ENCODE peak calls at places on chromosomes 13 and 19, in five cellular contexts. One of them, this sample, is unnamed.

GRCh38 chr19:40801449-40802299 is 2.7 kb downstream of the EGLN2 start:
- DNase-seq in hepatocyte: no peak
- DNase-seq in fibroblast of mammary gland: no peak
- DNase-seq in astrocyte of the spinal cord: no peak
- DNase-seq in nephron progenitor cell: no peak
- DNase-seq in this sample: no peak

GRCh38 chr13:90872491-90873025 is 474.9 kb upstream of the MIR17HG start:
- DNase-seq in hepatocyte: no peak
- DNase-seq in nephron progenitor cell: no peak
- DNase-seq in astrocyte of the spinal cord: no peak
- DNase-seq in fibroblast of mammary gland: no peak
- DNase-seq in this sample: no peak

GRCh38 chr13:68081051-68081450 is 850.9 kb upstream of the PCDH9 start:
- DNase-seq in fibroblast of mammary gland: no peak
- DNase-seq in astrocyte of the spinal cord: no peak
- DNase-seq in hepatocyte: no peak
- DNase-seq in nephron progenitor cell: no peak
- DNase-seq in this sample: no peak

GRCh38 chr19:33373701-33374405 is at the start of gene CEBPG:
- DNase-seq in fibroblast of mammary gland: peak; percentile 30
- DNase-seq in astrocyte of the spinal cord: peak; percentile 54
- DNase-seq in hepatocyte: peak; percentile 88
- DNase-seq in nephron progenitor cell: peak; percentile 69
- DNase-seq in this sample: no peak

GRCh38 chr13:29453657-29454056 is 141.8 kb downstream of the SLC7A1 start:
- DNase-seq in nephron progenitor cell: no peak
- DNase-seq in hepatocyte: no peak
- DNase-seq in fibroblast of mammary gland: peak; percentile 28
- DNase-seq in astrocyte of the spinal cord: no peak
- DNase-seq in this sample: no peak

GRCh38 chr13:31105020-31105800 is 56.5 kb downstream of the HSPH1 start:
- DNase-seq in hepatocyte: no peak
- DNase-seq in nephron progenitor cell: no peak
- DNase-seq in fibroblast of mammary gland: peak; percentile 24
- DNase-seq in astrocyte of the spinal cord: no peak
- DNase-seq in this sample: no peak

GRCh38 chr19:50551034-50551712 is 17.1 kb downstream of the LRRC4B start:
- DNase-seq in astrocyte of the spinal cord: no peak
- DNase-seq in fibroblast of mammary gland: no peak
- DNase-seq in nephron progenitor cell: peak; percentile 35
- DNase-seq in hepatocyte: no peak
- DNase-seq in this sample: peak; percentile 78

GRCh38 chr13:94716016-94716415 is 3.7 kb upstream of the SOX21 start:
- DNase-seq in hepatocyte: no peak
- DNase-seq in fibroblast of mammary gland: no peak
- DNase-seq in astrocyte of the spinal cord: peak; percentile 15
- DNase-seq in nephron progenitor cell: no peak
- DNase-seq in this sample: no peak

GRCh38 chr13:40969169-40969901 is 49.8 kb downstream of the ELF1 start:
- DNase-seq in astrocyte of the spinal cord: no peak
- DNase-seq in fibroblast of mammary gland: no peak
- DNase-seq in nephron progenitor cell: no peak
- DNase-seq in hepatocyte: no peak
- DNase-seq in this sample: no peak

GRCh38 chr19:18119243-18120105 is 21.9 kb downstream of the MAST3 start:
- DNase-seq in fibroblast of mammary gland: no peak
- DNase-seq in hepatocyte: no peak
- DNase-seq in nephron progenitor cell: no peak
- DNase-seq in astrocyte of the spinal cord: no peak
- DNase-seq in this sample: no peak

GRCh38 chr19:17325881-17326594 is 8.6 kb downstream of the ANO8 start:
- DNase-seq in fibroblast of mammary gland: peak; percentile 59
- DNase-seq in hepatocyte: no peak
- DNase-seq in astrocyte of the spinal cord: peak; percentile 32
- DNase-seq in nephron progenitor cell: no peak
- DNase-seq in this sample: no peak

GRCh38 chr19:42284641-42285341 is 15.7 kb downstream of the CIC start:
- DNase-seq in astrocyte of the spinal cord: no peak
- DNase-seq in fibroblast of mammary gland: no peak
- DNase-seq in hepatocyte: peak; percentile 30
- DNase-seq in nephron progenitor cell: no peak
- DNase-seq in this sample: no peak

GRCh38 chr13:20721058-20721453 is 17.6 kb downstream of the IL17D start:
- DNase-seq in fibroblast of mammary gland: no peak
- DNase-seq in astrocyte of the spinal cord: no peak
- DNase-seq in hepatocyte: no peak
- DNase-seq in nephron progenitor cell: no peak
- DNase-seq in this sample: no peak

GRCh38 chr13:61913183-61913582 is 497.5 kb upstream of the PCDH20 start:
- DNase-seq in hepatocyte: no peak
- DNase-seq in fibroblast of mammary gland: no peak
- DNase-seq in astrocyte of the spinal cord: no peak
- DNase-seq in nephron progenitor cell: no peak
- DNase-seq in this sample: no peak

GRCh38 chr13:37534181-37534580 is 64.4 kb downstream of the POSTN start:
- DNase-seq in fibroblast of mammary gland: peak; percentile 95
- DNase-seq in hepatocyte: no peak
- DNase-seq in astrocyte of the spinal cord: peak; percentile 75
- DNase-seq in nephron progenitor cell: no peak
- DNase-seq in this sample: no peak

GRCh38 chr19:6228523-6229215 is 51.1 kb downstream of the MLLT1 start:
- DNase-seq in hepatocyte: no peak
- DNase-seq in astrocyte of the spinal cord: peak; percentile 37
- DNase-seq in nephron progenitor cell: no peak
- DNase-seq in fibroblast of mammary gland: no peak
- DNase-seq in this sample: peak; percentile 83

GRCh38 chr19:29612801-29613595 is 6.9 kb downstream of the POP4 start:
- DNase-seq in hepatocyte: no peak
- DNase-seq in astrocyte of the spinal cord: no peak
- DNase-seq in fibroblast of mammary gland: no peak
- DNase-seq in nephron progenitor cell: no peak
- DNase-seq in this sample: peak; percentile 71

DNA sequence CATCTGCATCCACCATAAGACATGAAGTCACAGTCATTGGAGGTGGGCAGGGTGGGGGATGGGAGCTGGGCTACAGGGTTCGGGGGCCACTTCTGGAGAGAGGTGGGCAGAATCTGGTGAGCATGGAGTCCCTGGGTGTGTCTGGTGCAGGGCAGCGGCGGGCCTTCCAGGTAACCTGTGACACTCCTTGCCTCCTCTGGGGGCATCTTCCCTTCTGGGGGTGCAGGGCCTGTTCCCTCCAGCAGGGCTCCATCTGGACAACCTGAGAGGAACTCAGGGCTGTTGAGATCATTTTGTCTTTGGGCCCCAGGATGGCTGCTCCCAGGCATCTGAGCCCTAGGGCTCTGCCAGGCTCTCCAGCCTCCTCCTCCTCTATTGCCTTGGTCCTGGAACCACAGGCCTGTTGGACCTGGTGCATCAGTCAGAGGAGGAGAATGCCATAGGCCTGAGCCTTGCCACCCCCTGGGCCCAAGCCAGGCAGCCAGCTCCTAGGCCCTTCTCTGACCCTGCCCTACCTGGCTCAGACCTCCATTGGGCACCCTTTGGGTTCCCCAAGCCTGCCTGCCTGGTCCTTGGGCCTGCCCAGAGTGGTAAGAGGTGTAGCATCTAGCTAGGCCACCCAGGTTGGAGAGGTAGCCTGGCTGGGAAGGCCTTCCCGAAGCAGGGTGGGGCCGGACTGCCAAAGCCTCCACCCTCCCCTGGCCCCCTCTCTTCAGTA is 13.4 kb downstream of the LYL1 start:
- DNase-seq in astrocyte of the spinal cord: no peak
- DNase-seq in hepatocyte: no peak
- DNase-seq in fibroblast of mammary gland: no peak
- DNase-seq in nephron progenitor cell: no peak
- DNase-seq in this sample: peak; percentile 82
- TF ChIP-seq CTCF in astrocyte of the spinal cord: peak; percentile 41
- TF ChIP-seq CTCF in hepatocyte: no peak
- TF ChIP-seq CTCF in fibroblast of mammary gland: peak; percentile 40
- TF ChIP-seq CTCF in nephron progenitor cell: peak; percentile 35
- TF ChIP-seq CTCF in this sample: peak; percentile 53

DNA sequence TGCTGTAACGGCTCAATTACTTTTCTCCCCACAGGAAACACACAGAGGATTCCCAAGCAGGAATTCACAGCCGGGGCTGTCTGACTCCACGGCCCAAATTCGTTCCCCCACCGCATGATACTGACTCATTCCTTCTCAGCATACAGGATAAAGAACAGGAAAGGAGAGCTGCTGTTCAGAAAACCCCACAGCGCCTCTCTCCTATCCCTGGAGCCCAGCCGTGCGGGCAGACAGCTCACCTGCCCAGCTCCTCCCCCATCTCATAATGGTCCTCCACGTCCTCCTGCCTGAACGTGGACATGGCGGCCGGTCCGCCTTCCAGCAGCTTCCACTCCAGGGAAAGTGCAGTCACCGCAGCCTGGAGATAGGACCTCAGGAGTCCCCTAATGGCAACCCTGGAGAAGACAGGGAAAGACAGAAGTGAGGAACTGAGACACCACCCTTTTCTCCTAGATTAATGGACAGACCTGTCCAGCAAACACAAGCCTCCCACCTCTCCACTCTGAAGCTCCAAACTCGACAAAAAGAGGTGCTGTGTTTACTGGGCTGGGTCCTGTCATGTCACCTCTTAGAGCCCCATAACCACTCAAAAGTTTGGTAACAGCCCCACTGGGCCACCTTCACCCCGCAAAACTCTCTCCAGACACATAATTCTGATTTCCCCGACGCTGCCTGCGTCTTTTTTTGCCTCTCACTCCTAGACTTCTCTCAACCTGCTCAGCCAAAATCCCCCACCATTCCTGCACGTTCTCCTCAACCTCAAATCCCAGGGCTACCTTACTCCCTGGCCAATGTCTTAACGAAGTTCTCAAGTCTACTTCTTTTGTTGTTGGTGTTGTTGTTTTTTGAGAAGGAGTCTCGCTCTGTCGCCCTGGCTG is 1.2 kb downstream of the DAPK3 start:
- DNase-seq in astrocyte of the spinal cord: peak; percentile 89
- DNase-seq in hepatocyte: peak; percentile 85
- DNase-seq in fibroblast of mammary gland: peak; percentile 87
- DNase-seq in nephron progenitor cell: peak; percentile 32
- DNase-seq in this sample: no peak
- TF ChIP-seq CTCF in astrocyte of the spinal cord: peak; percentile 41
- TF ChIP-seq CTCF in hepatocyte: peak; percentile 32
- TF ChIP-seq CTCF in fibroblast of mammary gland: peak; percentile 41
- TF ChIP-seq CTCF in nephron progenitor cell: peak; percentile 20
- TF ChIP-seq CTCF in this sample: peak; percentile 66

GRCh38 chr19:19710506-19710905 is 22.4 kb downstream of the ZNF14 start:
- DNase-seq in fibroblast of mammary gland: no peak
- DNase-seq in nephron progenitor cell: no peak
- DNase-seq in astrocyte of the spinal cord: no peak
- DNase-seq in hepatocyte: no peak
- DNase-seq in this sample: no peak
- TF ChIP-seq CTCF in fibroblast of mammary gland: no peak
- TF ChIP-seq CTCF in nephron progenitor cell: no peak
- TF ChIP-seq CTCF in astrocyte of the spinal cord: no peak
- TF ChIP-seq CTCF in hepatocyte: no peak
- TF ChIP-seq CTCF in this sample: no peak

GRCh38 chr13:27783111-27783510 is 9.2 kb upstream of the GSX1 start:
- DNase-seq in astrocyte of the spinal cord: no peak
- DNase-seq in hepatocyte: peak; percentile 37
- DNase-seq in fibroblast of mammary gland: no peak
- DNase-seq in nephron progenitor cell: no peak
- DNase-seq in this sample: no peak
- TF ChIP-seq CTCF in astrocyte of the spinal cord: peak; percentile 38
- TF ChIP-seq CTCF in hepatocyte: peak; percentile 44
- TF ChIP-seq CTCF in fibroblast of mammary gland: no peak
- TF ChIP-seq CTCF in nephron progenitor cell: no peak
- TF ChIP-seq CTCF in this sample: peak; percentile 49

GRCh38 chr13:42333613-42334328 is 61.8 kb downstream of the AKAP11 start:
- DNase-seq in nephron progenitor cell: no peak
- DNase-seq in fibroblast of mammary gland: peak; percentile 65
- DNase-seq in hepatocyte: peak; percentile 43
- DNase-seq in astrocyte of the spinal cord: peak; percentile 67
- DNase-seq in this sample: no peak
- TF ChIP-seq CTCF in nephron progenitor cell: peak; percentile 39
- TF ChIP-seq CTCF in fibroblast of mammary gland: peak; percentile 76
- TF ChIP-seq CTCF in hepatocyte: peak; percentile 57
- TF ChIP-seq CTCF in astrocyte of the spinal cord: peak; percentile 79
- TF ChIP-seq CTCF in this sample: peak; percentile 84

GRCh38 chr19:31517466-31518180 is 168.4 kb upstream of the TSHZ3 start:
- DNase-seq in nephron progenitor cell: no peak
- DNase-seq in astrocyte of the spinal cord: no peak
- DNase-seq in hepatocyte: no peak
- DNase-seq in fibroblast of mammary gland: no peak
- DNase-seq in this sample: no peak
- TF ChIP-seq CTCF in nephron progenitor cell: no peak
- TF ChIP-seq CTCF in astrocyte of the spinal cord: no peak
- TF ChIP-seq CTCF in hepatocyte: no peak
- TF ChIP-seq CTCF in fibroblast of mammary gland: no peak
- TF ChIP-seq CTCF in this sample: no peak

GRCh38 chr19:49061445-49061844 is 3.2 kb downstream of the NTF4 start:
- DNase-seq in fibroblast of mammary gland: no peak
- DNase-seq in nephron progenitor cell: no peak
- DNase-seq in hepatocyte: no peak
- DNase-seq in astrocyte of the spinal cord: no peak
- DNase-seq in this sample: no peak
- TF ChIP-seq CTCF in fibroblast of mammary gland: no peak
- TF ChIP-seq CTCF in nephron progenitor cell: no peak
- TF ChIP-seq CTCF in hepatocyte: no peak
- TF ChIP-seq CTCF in astrocyte of the spinal cord: no peak
- TF ChIP-seq CTCF in this sample: no peak

This sample was measured in chondrocyte.